ENCODE peak calls at places on chromosomes 1 and 21, in nine cellular contexts. F is mesenchymal stem cell, W is thoracic aorta, H is left lung, X is neural progenitor cell, Q is heart left ventricle, K is IMR-90, G is cardiac muscle cell, P is coronary artery. J is an unnamed sample.
A peak's percentile ranks its signal among the peaks of the same experiment; 100 is the strongest.

GRCh38 chr1:108590436-108590835 is 30.5 kb downstream of the EEIG2 start:
- DNase-seq in F (peak; percentile 65), W (no peak), H (no peak), X (no peak), Q (peak; percentile 33), K (peak; percentile 17), G (peak; percentile 85), P (no peak), J (no peak)

GRCh38 chr1:230246551-230246950 is 179.5 kb downstream of the GALNT2 start:
- DNase-seq in F (no peak), W (no peak), H (no peak), X (no peak), Q (no peak), K (no peak), G (no peak), P (no peak), J (no peak)

GRCh38 chr1:214261206-214262123 is 19.5 kb upstream of the SMYD2 start:
- DNase-seq in F (peak; percentile 74), W (no peak), H (peak; percentile 94), X (peak; percentile 87), Q (peak; percentile 87), K (peak; percentile 69), G (peak; percentile 81), P (no peak), J (peak; percentile 27)

GRCh38 chr1:210291088-210291487 is 37.6 kb upstream of the HHAT start:
- DNase-seq in F (no peak), W (no peak), H (no peak), X (no peak), Q (no peak), K (no peak), G (peak; percentile 21), P (no peak), J (no peak)

GRCh38 chr1:231684333-231685244 is 58.0 kb downstream of the DISC1 start:
- DNase-seq in F (peak; percentile 46), W (no peak), H (no peak), X (no peak), Q (no peak), K (peak; percentile 22), G (no peak), P (no peak), J (no peak)

GRCh38 chr1:214569357-214570004 is 18.1 kb upstream of the PTPN14 start:
- DNase-seq in F (peak; percentile 36), W (no peak), H (no peak), X (no peak), Q (no peak), K (peak; percentile 82), G (peak; percentile 25), P (no peak), J (no peak)

GRCh38 chr1:235018161-235018560 is 110.5 kb downstream of the TOMM20 start:
- DNase-seq in F (peak; percentile 91), W (no peak), H (no peak), X (no peak), Q (no peak), K (peak; percentile 98), G (peak; percentile 96), P (no peak), J (peak; percentile 92)

GRCh38 chr1:207815913-207816312 is 64.1 kb downstream of the CD46 start:
- DNase-seq in F (peak; percentile 63), W (no peak), H (no peak), X (no peak), Q (no peak), K (peak; percentile 67), G (no peak), P (no peak), J (no peak)

GRCh38 chr1:154716012-154716411 is 108.0 kb upstream of the ADAR start:
- DNase-seq in F (peak; percentile 61), W (no peak), H (no peak), X (no peak), Q (no peak), K (no peak), G (no peak), P (no peak), J (no peak)

GRCh38 chr1:232991238-232991637 is 40.8 kb downstream of the NTPCR start:
- DNase-seq in F (no peak), W (no peak), H (no peak), X (no peak), Q (no peak), K (no peak), G (no peak), P (no peak), J (no peak)

GRCh38 chr21:45833437-45833836 is 148.1 kb upstream of the COL6A1 start:
- DNase-seq in F (no peak), W (no peak), H (no peak), X (no peak), Q (peak; percentile 35), K (no peak), G (no peak), P (no peak), J (no peak)

GRCh38 chr21:18608226-18608625 is 204.6 kb upstream of the TMPRSS15 start:
- DNase-seq in F (no peak), W (no peak), H (no peak), X (no peak), Q (no peak), K (no peak), G (no peak), P (no peak), J (no peak)

GRCh38 chr1:97796716-97797115 is 124.1 kb downstream of the DPYD start:
- DNase-seq in F (peak; percentile 6), W (no peak), H (no peak), X (no peak), Q (no peak), K (peak; percentile 8), G (peak; percentile 70), P (no peak), J (no peak)

GRCh38 chr1:106465666-106466065 is 590.8 kb upstream of the PRMT6 start:
- DNase-seq in F (no peak), W (no peak), H (no peak), X (no peak), Q (no peak), K (no peak), G (no peak), P (no peak), J (no peak)

GRCh38 chr1:158951956-158952355 is 20.6 kb downstream of the PYHIN1 start:
- DNase-seq in F (no peak), W (no peak), H (peak; percentile 20), X (peak; percentile 82), Q (no peak), K (no peak), G (no peak), P (no peak), J (no peak)

GRCh38 chr21:36710729-36711048 is 11.8 kb downstream of the SIM2 start:
- DNase-seq in F (no peak), W (no peak), H (no peak), X (peak; percentile 68), Q (peak; percentile 15), K (no peak), G (peak; percentile 29), P (peak; percentile 43), J (no peak)

DNA sequence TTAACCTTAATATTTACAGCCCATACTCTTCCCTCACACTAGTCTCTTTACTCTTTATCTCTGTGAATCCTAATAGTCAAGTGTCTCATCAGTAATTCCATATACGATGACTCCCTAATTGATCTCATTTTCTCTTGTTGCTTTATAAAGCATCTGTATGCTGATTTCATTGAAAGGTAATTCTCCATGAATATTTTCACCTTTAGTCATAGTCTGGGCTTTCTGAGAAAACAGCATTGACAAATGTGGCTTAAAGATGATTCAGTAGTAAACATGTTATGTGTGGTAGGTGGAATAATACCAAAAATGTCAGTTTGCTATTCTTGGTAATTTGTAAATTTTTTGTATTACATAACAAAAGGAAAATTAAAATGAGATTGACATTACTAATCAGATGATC is 1176.5 kb downstream of the NCAM2 start:
- DNase-seq in F (no peak), W (no peak), H (no peak), X (no peak), Q (no peak), K (no peak), G (no peak), P (no peak), J (no peak)
- H3K27ac ChIP-seq in F (no peak overlapping the region), W (no peak overlapping the region), H (no peak overlapping the region), X (no peak overlapping the region), Q (no peak overlapping the region), K (no peak overlapping the region), G (no peak overlapping the region), P (no peak overlapping the region), J (no peak overlapping the region)

DNA sequence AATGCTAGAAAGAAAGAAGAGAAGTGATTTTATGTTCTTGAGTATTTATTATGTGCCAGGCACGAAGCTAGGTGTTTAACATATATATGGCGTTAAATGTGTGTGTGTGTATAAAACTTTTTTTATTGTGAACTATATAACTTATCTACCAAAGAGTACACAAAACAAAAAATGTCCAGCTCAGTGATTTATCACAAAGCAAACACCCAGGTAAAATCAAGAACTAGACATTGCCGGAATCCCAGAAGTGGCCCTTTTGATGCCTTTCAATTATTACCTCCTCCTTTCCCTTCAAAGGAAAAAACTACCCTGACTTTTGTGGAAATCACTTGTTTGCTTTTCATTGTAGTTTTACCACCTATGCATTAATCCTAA is 40.5 kb upstream of the ZNF648 start:
- DNase-seq in F (no peak), W (no peak), H (no peak), X (no peak), Q (no peak), K (no peak), G (no peak), P (no peak), J (no peak)
- H3K4me3 ChIP-seq in F (no peak overlapping the region), W (no peak overlapping the region), H (no peak overlapping the region), X (peak overlapping the region; percentile 17), Q (no peak overlapping the region), K (no peak overlapping the region), G (no peak overlapping the region), P (no peak overlapping the region), J (no peak overlapping the region)

DNA sequence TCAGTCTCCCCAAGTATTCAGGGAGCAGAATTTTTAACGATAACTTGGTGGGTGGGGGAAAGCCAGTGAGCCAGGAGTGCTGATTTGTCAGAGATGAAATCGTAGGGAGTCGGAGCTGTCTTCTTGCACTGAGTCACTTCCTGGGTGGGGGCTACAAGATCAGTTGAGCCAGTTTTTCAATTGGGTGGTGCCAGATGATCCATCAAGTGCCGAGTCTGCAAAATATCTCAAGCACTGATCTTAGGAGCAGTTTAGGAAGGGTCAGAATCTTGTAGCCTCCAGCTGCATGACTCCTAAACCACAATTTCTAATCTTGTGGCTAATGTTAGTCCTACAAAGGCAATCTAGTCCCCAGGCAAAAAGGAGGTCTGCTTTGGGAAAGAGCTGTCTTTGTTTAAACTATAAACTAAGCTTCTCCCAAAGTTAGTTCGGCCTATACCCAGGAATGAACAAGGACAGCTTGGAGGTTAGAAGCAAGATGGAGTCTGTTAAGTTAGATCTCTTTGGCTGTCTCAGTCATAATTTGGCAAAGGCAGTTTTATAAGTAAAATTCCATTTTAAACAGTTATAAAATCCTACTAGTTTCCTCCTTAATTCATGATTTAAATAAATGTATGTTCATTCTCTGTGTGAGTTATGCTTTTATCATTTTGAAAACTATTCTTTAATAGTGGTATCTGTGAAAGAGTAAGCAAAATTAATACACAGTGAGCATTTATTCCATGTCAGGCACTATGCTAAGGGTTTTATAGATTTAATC is 51.7 kb downstream of the SLC16A1 start:
- DNase-seq in F (peak; percentile 82), W (no peak), H (no peak), X (no peak), Q (no peak), K (peak; percentile 77), G (peak; percentile 71), P (no peak), J (peak; percentile 58)
- H3K27ac ChIP-seq in F (no peak overlapping the region), W (peak overlapping the region; percentile 30), H (peak overlapping the region; percentile 34), X (no peak overlapping the region), Q (no peak overlapping the region), K (no peak overlapping the region), G (peak overlapping the region; percentile 53), P (peak overlapping the region; percentile 11), J (no peak overlapping the region)

DNA sequence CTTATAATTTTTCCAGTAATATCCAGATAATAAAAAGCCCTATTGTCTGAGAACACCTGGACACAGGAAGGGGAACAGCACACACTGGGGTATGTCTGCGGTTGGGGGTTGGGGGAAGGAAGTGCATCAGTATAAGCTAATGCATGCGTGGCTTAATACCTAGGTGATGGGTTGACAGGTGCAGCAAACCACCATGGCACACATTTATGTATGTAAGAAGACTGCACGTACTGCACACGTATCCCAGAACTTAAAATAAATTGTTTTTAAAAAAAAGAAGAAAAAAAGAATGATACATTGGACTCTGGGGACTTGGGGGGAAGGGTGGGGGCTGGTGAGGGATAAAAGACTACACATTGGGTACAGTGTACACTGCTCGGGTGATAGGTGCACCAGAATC is 144.9 kb upstream of the C1orf174 start:
- DNase-seq in F (no peak), W (no peak), H (no peak), X (no peak), Q (no peak), K (no peak), G (no peak), P (no peak), J (no peak)
- H3K4me3 ChIP-seq in F (no peak overlapping the region), W (no peak overlapping the region), H (no peak overlapping the region), X (no peak overlapping the region), Q (no peak overlapping the region), K (no peak overlapping the region), G (no peak overlapping the region), P (no peak overlapping the region), J (no peak overlapping the region)